ENCODE peak calls at places on chromosomes 1 and 21, in five cellular contexts. Q, B, P, G and M are unnamed samples.

GRCh38 chr1:19921310-19921709 is 2.1 kb downstream of the PLA2G2E start:
- DNase-seq in Q (no peak), G (no peak), P (no peak), B (no peak), M (no peak)

GRCh38 chr1:83999316-83999819 is 436 bp upstream of the TTLL7 start:
- DNase-seq in P (peak), Q (peak), B (peak), G (peak), M (peak)

GRCh38 chr1:36384542-36385409 is 948 bp downstream of the STK40 start:
- DNase-seq in Q (no peak), B (peak), P (peak), G (peak), M (no peak)

GRCh38 chr1:43707191-43708005 is at the start of gene ST3GAL3:
- DNase-seq in P (peak), G (peak), Q (peak), B (peak), M (peak)

GRCh38 chr21:27645285-27645684 is 678.4 kb upstream of the ADAMTS5 start:
- DNase-seq in B (no peak), Q (no peak), G (no peak), P (no peak), M (no peak)

GRCh38 chr1:19204665-19205266 is 5.3 kb downstream of the UBR4 start:
- DNase-seq in B (no peak), G (no peak), Q (no peak), P (no peak), M (no peak)

GRCh38 chr1:20125091-20125490 is 5.8 kb upstream of the PLA2G2D start:
- DNase-seq in P (no peak), Q (no peak), G (no peak), B (no peak), M (no peak)

GRCh38 chr1:1599030-1599916 is 662 bp downstream of the FNDC10 start:
- DNase-seq in Q (peak), G (no peak), P (peak), B (peak), M (peak)

GRCh38 chr1:7341145-7341900 is 429.8 kb upstream of the VAMP3 start:
- DNase-seq in Q (no peak), G (no peak), B (peak), P (no peak), M (no peak)

GRCh38 chr1:8477199-8477982 is 159.5 kb downstream of the SLC45A1 start:
- DNase-seq in B (no peak), Q (no peak), P (peak), G (no peak), M (no peak)

GRCh38 chr1:169236143-169236542 is 129.7 kb downstream of the ATP1B1 start:
- DNase-seq in B (no peak), G (no peak), P (no peak), Q (no peak), M (no peak)

GRCh38 chr1:39508857-39509305 is 17.4 kb downstream of the BMP8A start:
- DNase-seq in G (no peak), P (no peak), Q (peak), B (no peak), M (no peak)

GRCh38 chr1:74693473-74693872 is 19.9 kb upstream of the ERICH3 start:
- DNase-seq in P (no peak), B (no peak), Q (no peak), G (no peak), M (no peak)

GRCh38 chr1:112557385-112557784 is 48.6 kb downstream of the WNT2B start:
- DNase-seq in Q (no peak), B (no peak), P (peak), G (no peak), M (no peak)

GRCh38 chr1:225882699-225883615 is 777 bp upstream of the TMEM63A start:
- DNase-seq in Q (peak), B (peak), G (no peak), P (peak), M (no peak)

GRCh38 chr1:22319608-22320007 is 132.0 kb upstream of the ZBTB40 start:
- DNase-seq in B (no peak), G (no peak), P (no peak), Q (no peak), M (no peak)

GRCh38 chr1:77036560-77036959 is 169.3 kb downstream of the ST6GALNAC5 start:
- DNase-seq in G (no peak), Q (no peak), P (peak), B (peak), M (no peak)

GRCh38 chr1:172185206-172185605 is 235.3 kb upstream of the C1orf105 start:
- DNase-seq in G (no peak), Q (peak), P (peak), B (no peak), M (no peak)

GRCh38 chr1:184315254-184315653 is 71.6 kb upstream of the C1orf21 start:
- DNase-seq in B (no peak), Q (no peak), P (no peak), G (no peak), M (no peak)

GRCh38 chr1:8651962-8652361 is 165.5 kb downstream of the RERE start:
- DNase-seq in Q (no peak), P (no peak), G (no peak), B (no peak), M (no peak)

GRCh38 chr1:228236744-228237143 is 28.9 kb downstream of the OBSCN start:
- DNase-seq in B (peak), P (peak), G (peak), Q (no peak), M (no peak)

GRCh38 chr1:228093050-228093906 is 9.8 kb downstream of the C1orf35 start:
- DNase-seq in P (peak), Q (no peak), G (no peak), B (peak), M (no peak)

GRCh38 chr1:17079140-17079868 is 25.5 kb upstream of the SDHB start:
- DNase-seq in G (no peak), B (no peak), Q (no peak), P (peak), M (no peak)

GRCh38 chr1:81420760-81421159 is 380.0 kb upstream of the ADGRL2 start:
- DNase-seq in P (peak), Q (no peak), G (no peak), B (no peak), M (no peak)

GRCh38 chr1:33849206-33849605 is 14.7 kb upstream of the HMGB4 start:
- DNase-seq in P (no peak), Q (no peak), G (no peak), B (no peak), M (no peak)

GRCh38 chr1:239125027-239125426 is 261.3 kb upstream of the CHRM3 start:
- DNase-seq in B (no peak), G (no peak), P (no peak), Q (no peak), M (no peak)

GRCh38 chr1:241406421-241406820 is 49.4 kb upstream of the RGS7 start:
- DNase-seq in B (no peak), G (no peak), P (no peak), Q (no peak), M (no peak)

GRCh38 chr1:61358770-61359455 is 276.6 kb downstream of the NFIA start:
- DNase-seq in P (no peak), Q (no peak), G (no peak), B (no peak), M (no peak)

GRCh38 chr1:33130297-33130696 is 49.3 kb downstream of the AZIN2 start:
- DNase-seq in P (peak), Q (peak), G (no peak), B (no peak), M (no peak)

GRCh38 chr1:230772457-230773395 is 25.5 kb downstream of the CAPN9 start:
- DNase-seq in P (no peak), Q (no peak), G (no peak), B (peak), M (no peak)

GRCh38 chr1:36446261-36446660 is 4.0 kb downstream of the OSCP1 start:
- DNase-seq in B (no peak), G (no peak), P (peak), Q (peak), M (peak)

GRCh38 chr1:81800741-81801031 is at the start of gene ADGRL2:
- DNase-seq in Q (no peak), P (no peak), G (no peak), B (peak), M (no peak)

GRCh38 chr21:39104911-39105310 is 78.3 kb downstream of the PSMG1 start:
- DNase-seq in P (no peak), Q (no peak), B (no peak), G (no peak), M (no peak)

GRCh38 chr21:37076087-37076486 is 3.0 kb downstream of the TTC3 start:
- DNase-seq in P (no peak), G (no peak), Q (no peak), B (no peak), M (no peak)

GRCh38 chr21:37082375-37082774 is 9.3 kb downstream of the TTC3 start:
- DNase-seq in Q (no peak), G (no peak), B (no peak), P (no peak), M (no peak)

GRCh38 chr21:37082856-37083611 is 10.0 kb downstream of the TTC3 start:
- DNase-seq in B (no peak), P (no peak), Q (no peak), G (no peak), M (no peak)

GRCh38 chr21:37077403-37077802 is 4.3 kb downstream of the TTC3 start:
- DNase-seq in P (no peak), G (no peak), Q (no peak), B (no peak), M (no peak)

DNA sequence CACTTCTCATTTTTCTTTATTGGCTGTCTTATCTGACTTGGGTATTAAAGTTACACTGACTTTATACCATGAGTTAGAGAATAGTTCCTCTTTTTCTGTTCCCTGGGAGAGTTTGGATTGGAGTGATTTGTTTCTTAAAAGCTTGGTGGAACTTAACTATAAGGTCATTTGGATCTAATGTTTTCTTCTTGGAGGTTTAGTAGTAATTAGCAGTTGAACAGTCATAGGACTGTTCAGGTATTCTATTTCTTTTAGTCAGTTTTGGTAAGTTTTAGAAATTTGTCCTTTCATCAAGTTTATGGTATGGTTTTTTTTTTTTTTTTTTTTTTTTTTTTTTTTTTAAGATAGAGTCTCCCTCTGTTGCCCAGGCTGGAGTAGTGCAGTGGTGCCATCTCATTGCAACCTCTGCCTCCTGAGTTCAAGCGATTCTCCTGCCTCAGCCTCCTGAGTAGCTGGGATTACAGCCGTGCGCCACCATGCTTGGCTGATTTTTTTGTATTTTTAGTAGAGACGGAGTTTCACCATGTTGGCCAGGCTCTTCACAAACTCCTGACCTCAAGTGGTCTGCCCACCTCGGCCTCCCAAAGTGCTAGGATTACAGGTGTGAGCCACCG is 6.3 kb downstream of the TTC3 start:
- DNase-seq in B (no peak), P (peak), G (no peak), Q (no peak), M (no peak)
- TF ChIP-seq CTCF in B (no peak), P (peak), G (peak), Q (peak), M (peak)

GRCh38 chr1:25039229-25039628 is 109.2 kb upstream of the RUNX3 start:
- DNase-seq in P (no peak), Q (no peak), B (no peak), G (no peak), M (no peak)
- TF ChIP-seq CTCF in P (no peak), Q (no peak), B (no peak), G (peak), M (no peak)

GRCh38 chr1:156025873-156026272 is 5.1 kb upstream of the SSR2 start:
- DNase-seq in G (peak), P (peak), B (peak), Q (peak), M (peak)
- TF ChIP-seq CTCF in G (peak), P (peak), B (peak), Q (peak), M (peak)

DNA sequence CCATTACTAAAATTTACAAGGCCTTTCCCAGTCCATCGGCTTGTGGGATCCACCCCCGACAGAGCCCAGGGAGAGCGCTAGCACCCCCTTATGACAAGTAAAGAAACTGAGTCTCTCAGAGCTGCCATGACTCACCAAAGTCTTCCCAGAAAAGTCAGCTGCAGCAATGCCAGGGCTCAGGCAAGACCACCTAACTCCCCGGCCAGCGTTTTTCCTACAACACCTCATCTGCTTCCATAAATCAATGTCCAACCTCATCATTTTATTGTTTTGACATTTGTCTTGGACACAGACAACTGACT is 15.0 kb downstream of the DHCR24 start:
- DNase-seq in Q (no peak), G (no peak), P (no peak), B (no peak), M (no peak)
- TF ChIP-seq CTCF in Q (no peak), G (no peak), P (no peak), B (peak), M (no peak)